ENCODE peak calls at places on chromosomes 1 and 21, in ten cellular contexts. B, M, G, E, O, J, T, P, A and U are unnamed samples.

GRCh38 chr1:81032973-81033425 is 767.7 kb upstream of the ADGRL2 start:
- DNase-seq in E (no peak), J (no peak), O (no peak), M (no peak), A (no peak), P (no peak), B (no peak), T (no peak), G (no peak), U (no peak)

GRCh38 chr1:154404984-154405761 is at the start of gene IL6R:
- DNase-seq in E (peak), T (peak), A (peak), O (peak), B (peak), J (peak), G (peak), P (peak), M (peak), U (no peak)

GRCh38 chr1:234666206-234666605 is 56.2 kb upstream of the IRF2BP2 start:
- DNase-seq in G (no peak), M (no peak), A (no peak), B (no peak), P (no peak), J (no peak), E (no peak), T (no peak), O (no peak), U (no peak)

GRCh38 chr1:226577401-226578180 is 29.0 kb downstream of the STUM start:
- DNase-seq in B (no peak), T (no peak), G (no peak), O (no peak), A (no peak), M (peak), E (no peak), J (no peak), P (no peak), U (no peak)

GRCh38 chr21:34704119-34704518 is 35.3 kb downstream of the CLIC6 start:
- DNase-seq in E (no peak), B (no peak), J (no peak), T (no peak), P (peak), A (no peak), G (peak), O (no peak), M (no peak), U (no peak)

GRCh38 chr21:45329261-45330074 is 41.8 kb upstream of the POFUT2 start:
- DNase-seq in O (no peak), T (no peak), P (no peak), G (no peak), A (no peak), B (no peak), E (no peak), M (peak), J (no peak), U (no peak)

GRCh38 chr1:119948342-119949214 is 52.3 kb upstream of the ADAM30 start:
- DNase-seq in J (peak), E (peak), A (peak), P (peak), B (peak), G (peak), T (peak), M (peak), O (peak), U (no peak)

GRCh38 chr1:178310685-178311105 is 186.1 kb downstream of the CLEC20A start:
- DNase-seq in M (no peak), P (peak), T (peak), B (no peak), O (no peak), G (peak), J (no peak), A (no peak), E (peak), U (peak)

GRCh38 chr21:41168391-41169257 is 664 bp downstream of the BACE2 start:
- DNase-seq in J (no peak), P (peak), O (no peak), G (peak), E (no peak), A (peak), T (peak), M (peak), B (no peak), U (no peak)

GRCh38 chr1:27567183-27567526 is 36.8 kb downstream of the AHDC1 start:
- DNase-seq in G (no peak), M (no peak), A (no peak), T (no peak), P (no peak), J (no peak), O (no peak), B (no peak), E (no peak), U (no peak)

GRCh38 chr1:51555866-51556619 is 37.0 kb upstream of the EPS15 start:
- DNase-seq in O (no peak), A (no peak), J (no peak), T (no peak), P (no peak), E (no peak), G (peak), B (no peak), M (no peak), U (no peak)

GRCh38 chr1:26234644-26235384 is 814 bp downstream of the CEP85 start:
- DNase-seq in B (no peak), J (no peak), P (peak), G (peak), A (peak), T (peak), E (peak), O (no peak), M (no peak), U (no peak)

GRCh38 chr1:101520302-101520701 is 283.5 kb downstream of the S1PR1 start:
- DNase-seq in T (peak), E (peak), O (no peak), A (peak), P (peak), M (no peak), J (no peak), B (no peak), G (peak), U (peak)